ENCODE peak calls at places on chromosomes 11 and 22, in four cellular contexts. H, P, R and M are unnamed samples.
A peak's percentile ranks its signal among the peaks of the same experiment; 100 is the strongest.

GRCh38 chr11:27621440-27622161 is 78.7 kb downstream of the BDNF start:
- DNase-seq in H (no peak), P (no peak), R (no peak), M (no peak)

GRCh38 chr11:75733346-75734107 is 15.9 kb downstream of the MOGAT2 start:
- DNase-seq in H (no peak), P (peak; percentile 61), R (no peak), M (no peak)

GRCh38 chr11:127993788-127994187 is 593.6 kb downstream of the ETS1 start:
- DNase-seq in H (no peak), P (no peak), R (no peak), M (no peak)

GRCh38 chr11:119195680-119196079 is 10.4 kb downstream of the NHERF4 start:
- DNase-seq in H (no peak), P (peak; percentile 75), R (no peak), M (no peak)

GRCh38 chr11:75259711-75260110 is 19.1 kb downstream of the TPBGL start:
- DNase-seq in H (no peak), P (no peak), R (no peak), M (no peak)

GRCh38 chr22:49629024-49629570 is 198.6 kb downstream of the BRD1 start:
- DNase-seq in H (no peak), P (no peak), R (no peak), M (no peak)

GRCh38 chr11:128890543-128891409 is at the start of gene KCNJ5:
- DNase-seq in H (no peak), P (peak; percentile 56), R (no peak), M (no peak)

GRCh38 chr11:35344990-35345655 is 74.2 kb downstream of the SLC1A2 start:
- DNase-seq in H (no peak), P (no peak), R (no peak), M (no peak)

GRCh38 chr11:131373756-131374155 is 3.3 kb downstream of the NTM start:
- DNase-seq in H (no peak), P (no peak), R (no peak), M (no peak)

GRCh38 chr11:3840870-3841425 is at the start of gene RHOG:
- DNase-seq in H (no peak), P (peak; percentile 81), R (no peak), M (no peak)

GRCh38 chr11:13486926-13487660 is 8.7 kb downstream of the PTH start:
- DNase-seq in H (no peak), P (peak; percentile 52), R (no peak), M (no peak)

GRCh38 chr22:21034989-21035388 is 2.6 kb upstream of the SLC7A4 start:
- DNase-seq in H (no peak), P (no peak), R (no peak), M (no peak)

GRCh38 chr11:59818572-59818971 is 8.0 kb upstream of the MRPL16 start:
- DNase-seq in H (no peak), P (no peak), R (no peak), M (no peak)

GRCh38 chr11:26331911-26332571 is at the start of gene ANO3:
- DNase-seq in H (peak; percentile 17), P (peak; percentile 57), R (peak; percentile 7), M (peak; percentile 79)

GRCh38 chr11:112453601-112454577 is 193.2 kb upstream of the PLET1 start:
- DNase-seq in H (no peak), P (peak; percentile 47), R (no peak), M (no peak)
- TF ChIP-seq CTCF in H (peak; percentile 42), P (peak; percentile 19), R (peak; percentile 71), M (peak; percentile 63)

GRCh38 chr11:47944555-47945128 is 35.7 kb upstream of the PTPRJ start:
- DNase-seq in H (no peak), P (no peak), R (no peak), M (no peak)
- H3K4me3 ChIP-seq in H (no peak overlapping the region), P (no peak overlapping the region), R (no peak overlapping the region), M (no peak overlapping the region)

GRCh38 chr11:61293869-61294716 is 1.0 kb downstream of the VWCE start:
- DNase-seq in H (no peak), P (peak; percentile 37), R (no peak), M (no peak)
- TF ChIP-seq CTCF in H (peak; percentile 11), P (no peak), R (no peak), M (peak; percentile 7)

GRCh38 chr11:30585067-30585891 is 874 bp downstream of the MPPED2 start:
- DNase-seq in H (no peak), P (peak; percentile 28), R (no peak), M (no peak)
- H3K4me3 ChIP-seq in H (peak overlapping the region; percentile 21), P (peak overlapping the region; percentile 71), R (peak overlapping the region; percentile 58), M (peak overlapping the region; percentile 56)

GRCh38 chr11:62706841-62707240 is 383 bp downstream of the BSCL2 start:
- DNase-seq in H (no peak), P (no peak), R (no peak), M (no peak)

GRCh38 chr11:62708423-62709261 is 1.2 kb downstream of the GNG3 start:
- DNase-seq in H (no peak), P (peak; percentile 36), R (no peak), M (no peak)

GRCh38 chr11:62710001-62710345 is 2.5 kb downstream of the GNG3 start:
- DNase-seq in H (no peak), P (peak; percentile 45), R (no peak), M (no peak)

GRCh38 chr11:62707277-62707771 is at the start of the genes BSCL2 and GNG3:
- DNase-seq in H (no peak), P (no peak), R (no peak), M (no peak)

GRCh38 chr11:62709262-62710000 is 2.0 kb downstream of the GNG3 start:
- DNase-seq in H (peak; percentile 76), P (peak; percentile 98), R (peak; percentile 74), M (peak; percentile 93)
- TF ChIP-seq CTCF in H (no peak), P (no peak), R (no peak), M (no peak)

GRCh38 chr22:16973591-16974297 is 34.3 kb downstream of the GAB4 start:
- DNase-seq in H (no peak), P (peak; percentile 4), R (no peak), M (no peak)
- H3K4me3 ChIP-seq in H (no peak overlapping the region), P (no peak overlapping the region), R (no peak overlapping the region), M (no peak overlapping the region)

GRCh38 chr11:34065505-34066203 is 14.1 kb downstream of the CAPRIN1 start:
- DNase-seq in H (no peak), P (no peak), R (no peak), M (no peak)
- TF ChIP-seq CTCF in H (no peak), P (no peak), R (peak; percentile 19), M (peak; percentile 19)

DNA sequence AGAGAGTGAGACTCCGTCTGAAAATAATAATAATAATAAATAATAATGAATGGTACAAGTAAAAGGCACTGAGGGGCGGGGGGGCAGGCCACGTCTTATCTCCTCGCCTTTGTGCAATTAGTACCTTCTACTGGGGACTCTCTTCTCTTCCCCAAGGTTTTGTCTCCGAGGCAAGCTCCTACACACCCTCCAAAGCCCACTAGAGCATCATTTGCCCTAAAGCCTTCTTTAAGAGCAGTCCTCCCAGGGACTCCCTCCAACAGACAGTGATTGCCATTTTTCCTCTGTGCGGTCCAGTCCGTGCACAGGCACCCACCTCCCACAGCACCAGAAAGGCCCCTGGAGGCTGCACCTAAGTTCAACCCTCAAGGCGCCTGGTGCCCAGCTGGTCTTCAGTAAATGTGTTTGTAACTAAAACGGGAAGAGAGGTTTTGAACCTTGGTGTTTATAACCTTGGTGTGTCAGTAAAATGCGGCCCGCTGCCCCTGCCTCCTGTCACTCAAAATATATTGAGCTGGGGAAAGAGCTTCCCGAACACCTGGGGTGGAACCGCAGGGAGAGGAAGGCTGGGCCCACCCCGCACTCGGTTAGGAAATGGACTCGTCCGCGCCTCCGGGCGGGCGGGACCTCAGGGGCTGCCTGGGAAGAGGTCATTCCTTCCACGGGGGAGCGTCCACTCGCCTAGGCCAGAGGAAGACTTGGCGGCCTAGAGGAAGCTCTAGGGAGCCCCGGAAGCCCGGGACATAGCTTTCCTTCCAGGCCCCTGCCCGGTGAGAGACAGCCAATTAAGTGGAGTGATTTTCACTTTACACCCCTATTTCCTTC is 4.7 kb upstream of the KDELR3 start:
- DNase-seq in H (no peak), P (no peak), R (no peak), M (no peak)
- H3K4me3 ChIP-seq in H (no peak overlapping the region), P (no peak overlapping the region), R (peak overlapping the region; percentile 18), M (no peak overlapping the region)